ENCODE peak calls at places on chromosome 15, in five cellular contexts. P, H, N, I and K are unnamed samples.
A peak's percentile ranks its signal among the peaks of the same experiment; 100 is the strongest.

GRCh38 chr15:24955549-24955929 is 752 bp downstream of the SNRPN start:
- DNase-seq in H (peak; percentile 6), P (no peak), N (no peak), I (peak; percentile 3), K (no peak)

GRCh38 chr15:36914962-36915808 is 185.2 kb downstream of the MEIS2 start:
- DNase-seq in I (no peak), N (no peak), H (peak; percentile 18), P (peak; percentile 91), K (no peak)

GRCh38 chr15:49145651-49146609 is 9.5 kb downstream of the COPS2 start:
- DNase-seq in H (peak; percentile 74), P (peak; percentile 77), I (peak; percentile 18), N (no peak), K (peak; percentile 19)

GRCh38 chr15:85408270-85408746 is 27.9 kb downstream of the AKAP13 start:
- DNase-seq in I (no peak), N (no peak), H (no peak), P (no peak), K (no peak)

GRCh38 chr15:44177139-44177538 is 17.9 kb downstream of the FRMD5 start:
- DNase-seq in H (no peak), P (no peak), N (no peak), I (no peak), K (no peak)

GRCh38 chr15:98931001-98931400 is 76.6 kb downstream of the PGPEP1L start:
- DNase-seq in I (no peak), N (no peak), P (no peak), H (no peak), K (no peak)

GRCh38 chr15:80526556-80527340 is 122.6 kb downstream of the ARNT2 start:
- DNase-seq in H (no peak), P (peak; percentile 76), N (peak; percentile 47), I (no peak), K (no peak)

GRCh38 chr15:87609474-87609873 is 647.1 kb downstream of the NTRK3 start:
- DNase-seq in H (peak; percentile 28), P (peak; percentile 97), N (no peak), I (no peak), K (no peak)

GRCh38 chr15:78997981-78998499 is 53.2 kb upstream of the CTSH start:
- DNase-seq in I (no peak), H (no peak), P (no peak), N (no peak), K (no peak)

GRCh38 chr15:75531041-75531450 is 48.1 kb downstream of the PTPN9 start:
- DNase-seq in I (no peak), P (peak; percentile 63), H (no peak), N (peak; percentile 63), K (no peak)

GRCh38 chr15:25054943-25055342 is 100.2 kb downstream of the SNRPN start:
- DNase-seq in N (no peak), I (no peak), P (no peak), H (no peak), K (no peak)

GRCh38 chr15:63221346-63221745 is 31.9 kb downstream of the RAB8B start:
- DNase-seq in N (peak; percentile 68), P (no peak), I (no peak), H (no peak), K (no peak)

GRCh38 chr15:64452988-64453688 is 7.2 kb upstream of the ZNF609 start:
- DNase-seq in N (no peak), P (peak; percentile 46), I (no peak), H (no peak), K (no peak)

GRCh38 chr15:29690765-29691475 is 131.3 kb downstream of the TJP1 start:
- DNase-seq in N (no peak), P (no peak), H (no peak), I (no peak), K (no peak)

GRCh38 chr15:98428253-98428989 is 219.9 kb upstream of the IGF1R start:
- DNase-seq in H (peak; percentile 84), I (peak; percentile 85), P (peak; percentile 62), N (peak; percentile 72), K (no peak)

GRCh38 chr15:79003301-79003700 is 58.5 kb upstream of the CTSH start:
- DNase-seq in I (no peak), N (no peak), P (no peak), H (no peak), K (no peak)

GRCh38 chr15:79028411-79028964 is 62.1 kb downstream of the RASGRF1 start:
- DNase-seq in P (peak; percentile 56), I (peak; percentile 54), N (peak; percentile 33), H (peak; percentile 64), K (no peak)

GRCh38 chr15:57321973-57322601 is 54.2 kb upstream of the CGNL1 start:
- DNase-seq in H (no peak), N (no peak), I (no peak), P (no peak), K (no peak)

GRCh38 chr15:92624401-92624991 is 31.1 kb downstream of the FAM174B start:
- DNase-seq in P (peak; percentile 46), N (peak; percentile 36), H (peak; percentile 37), I (no peak), K (peak; percentile 54)

GRCh38 chr15:96002890-96003859 is 327.3 kb upstream of the NR2F2 start:
- DNase-seq in H (no peak), N (no peak), I (no peak), P (no peak), K (no peak)

GRCh38 chr15:65077981-65078352 is 1.4 kb downstream of the KBTBD13 start:
- DNase-seq in P (peak; percentile 75), H (peak; percentile 80), I (peak; percentile 91), N (peak; percentile 57), K (no peak)

GRCh38 chr15:82904574-82904973 is 47.9 kb downstream of the HOMER2 start:
- DNase-seq in P (no peak), N (no peak), I (no peak), H (no peak), K (no peak)
- H3K27ac ChIP-seq in P (no peak overlapping the region), N (no peak overlapping the region), I (no peak overlapping the region), H (no peak overlapping the region), K (no peak overlapping the region)

DNA sequence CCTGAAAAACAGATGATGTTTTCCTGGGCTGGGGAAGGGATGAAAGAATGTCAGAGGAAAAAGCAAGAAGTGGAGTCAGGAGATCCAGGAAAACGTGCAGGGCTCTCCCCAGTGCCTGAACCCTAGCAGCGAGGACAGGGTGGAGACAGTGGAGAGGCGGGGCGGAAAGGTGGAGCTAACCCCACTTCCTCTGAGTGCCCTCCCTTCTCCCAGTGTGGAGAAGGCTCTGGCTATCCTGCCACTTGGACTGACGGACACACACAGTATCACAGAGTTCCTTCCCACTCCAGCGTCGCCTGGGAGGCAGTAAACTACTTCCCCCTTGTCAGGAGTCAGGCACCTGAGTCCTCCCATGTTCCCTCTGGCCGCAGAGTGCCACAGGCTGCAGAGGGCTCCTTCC is 125.3 kb upstream of the CHRNA7 start:
- DNase-seq in N (no peak), H (peak; percentile 6), P (no peak), I (no peak), K (no peak)
- H3K27ac ChIP-seq in N (no peak overlapping the region), H (no peak overlapping the region), P (no peak overlapping the region), I (no peak overlapping the region), K (no peak overlapping the region)

DNA sequence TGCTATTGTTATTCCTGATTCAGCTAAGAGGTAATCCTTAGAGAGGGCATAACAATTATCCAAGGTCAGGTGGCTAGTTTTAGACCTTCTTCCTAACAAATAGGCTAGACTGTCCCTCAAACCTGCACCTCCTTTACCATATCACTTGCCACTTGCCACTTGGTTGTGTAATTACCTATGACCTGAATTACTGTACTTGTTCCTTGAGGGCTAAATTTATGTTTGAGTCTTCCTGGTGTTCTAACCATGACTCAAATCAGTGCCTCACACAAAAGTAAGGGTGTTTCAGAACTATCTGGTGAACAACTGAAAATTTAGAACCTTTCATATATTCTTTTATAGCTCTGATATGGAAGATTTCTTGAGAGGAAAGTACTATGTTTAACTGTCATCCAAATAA is 365.8 kb upstream of the SEMA6D start:
- DNase-seq in N (no peak), P (no peak), I (no peak), H (no peak), K (no peak)
- H3K27ac ChIP-seq in N (no peak overlapping the region), P (no peak overlapping the region), I (no peak overlapping the region), H (no peak overlapping the region), K (no peak overlapping the region)

DNA sequence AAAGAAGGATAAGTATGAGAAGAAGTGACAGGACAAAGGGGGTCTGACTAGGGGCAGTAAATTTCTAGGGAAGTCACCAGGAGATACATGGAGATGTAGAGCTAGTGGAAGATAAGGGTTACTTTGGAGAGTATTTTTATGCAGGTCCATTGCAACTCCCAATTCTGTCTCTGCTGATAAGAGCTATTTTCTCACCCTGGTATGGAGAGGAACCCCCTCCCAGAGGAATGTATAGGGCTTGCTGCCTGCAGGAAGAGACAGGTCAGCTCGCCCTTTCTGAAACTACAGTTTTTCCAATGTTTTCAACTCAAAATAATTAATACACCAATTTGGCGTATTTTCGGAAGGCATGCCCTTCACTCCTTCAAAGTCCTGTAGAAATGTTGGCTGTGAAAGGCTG is 11.4 kb upstream of the CORO2B start:
- DNase-seq in P (no peak), I (no peak), H (no peak), N (no peak), K (no peak)
- H3K27ac ChIP-seq in P (peak overlapping the region; percentile 91), I (no peak overlapping the region), H (no peak overlapping the region), N (no peak overlapping the region), K (no peak overlapping the region)

DNA sequence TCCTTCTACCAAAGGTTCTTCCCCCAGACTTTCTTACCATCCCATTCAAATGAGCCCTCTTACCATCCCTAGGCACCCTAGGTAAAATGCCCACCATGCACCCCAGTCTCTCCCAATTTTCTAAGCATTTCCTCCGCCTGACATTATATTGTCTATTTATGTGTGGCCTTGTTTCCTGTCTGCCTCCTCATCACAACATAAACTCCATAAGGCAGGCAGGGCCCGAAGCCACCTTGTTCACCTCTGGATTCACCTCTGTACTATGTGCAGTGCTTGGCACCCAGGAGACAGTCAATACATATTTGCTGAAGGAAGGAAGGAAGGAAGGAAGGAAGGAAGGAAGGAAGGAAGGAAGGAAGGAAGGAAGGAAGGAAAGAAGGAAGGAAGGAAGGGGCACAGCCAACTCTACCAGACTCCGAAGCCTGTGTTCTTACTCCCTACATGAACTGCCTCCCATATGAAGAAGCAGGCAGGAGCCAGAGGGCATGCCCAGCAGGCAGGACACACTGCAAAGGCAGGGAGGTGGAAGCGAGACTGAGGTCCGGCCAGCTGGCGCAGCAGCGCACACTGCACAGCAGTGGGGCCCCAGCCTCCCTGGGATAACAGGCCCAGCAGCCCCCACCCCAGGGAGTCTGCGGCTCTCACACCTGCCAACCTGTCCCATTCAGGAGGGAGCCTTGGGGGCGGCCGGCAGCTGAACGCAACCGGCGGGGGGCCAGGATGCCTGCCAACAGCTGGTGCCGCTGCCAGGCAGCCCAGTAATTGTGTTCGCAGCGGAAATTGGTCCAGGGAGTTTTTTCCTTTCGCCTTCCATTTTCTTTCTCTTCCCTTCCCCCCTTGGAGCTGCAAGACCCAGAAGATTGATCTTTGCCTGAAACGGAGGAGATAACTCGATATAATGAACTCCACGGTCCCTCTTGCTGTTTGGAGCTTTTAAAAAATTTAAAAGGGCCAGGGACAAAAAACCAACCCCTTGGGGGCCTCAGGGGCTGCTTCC is 106.0 kb upstream of the LINGO1 start:
- DNase-seq in P (no peak), N (no peak), H (no peak), I (no peak), K (no peak)
- H3K27ac ChIP-seq in P (no peak overlapping the region), N (no peak overlapping the region), H (no peak overlapping the region), I (no peak overlapping the region), K (no peak overlapping the region)

GRCh38 chr15:39629376-39629775 is 48.5 kb downstream of the THBS1 start:
- DNase-seq in H (peak; percentile 23), N (no peak), P (peak; percentile 54), I (no peak), K (no peak)
- H3K27ac ChIP-seq in H (peak overlapping the region; percentile 66), N (no peak overlapping the region), P (peak overlapping the region; percentile 76), I (no peak overlapping the region), K (no peak overlapping the region)

DNA sequence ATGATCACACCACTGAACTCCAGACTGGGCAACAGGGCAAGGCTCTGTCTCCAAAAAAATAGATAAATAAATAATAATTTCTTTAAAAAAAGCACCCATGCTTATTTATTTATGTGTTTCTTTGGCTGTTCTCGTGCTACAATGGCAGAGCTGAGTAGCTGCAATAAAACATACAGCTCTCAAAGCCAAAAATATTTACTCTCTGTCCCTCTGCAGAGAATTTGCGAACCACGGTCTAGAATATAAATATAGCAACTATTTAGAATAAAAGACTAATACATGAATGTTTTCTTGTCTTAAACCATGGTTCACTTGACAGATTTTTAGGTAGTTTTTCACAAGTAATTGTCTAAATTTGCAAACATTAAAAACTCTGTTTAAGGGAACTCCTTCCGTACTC is 72.7 kb downstream of the ADAM10 start:
- DNase-seq in N (no peak), H (no peak), I (no peak), P (no peak), K (no peak)
- H3K27ac ChIP-seq in N (no peak overlapping the region), H (no peak overlapping the region), I (no peak overlapping the region), P (no peak overlapping the region), K (no peak overlapping the region)